ENCODE peak calls at places on chromosomes 4 and X, in five cellular contexts. One of them, this sample, is unnamed.
A peak's percentile ranks its signal among the peaks of the same experiment; 100 is the strongest.

GRCh38 chrX:27598312-27598711 is 8.2 kb downstream of the DCAF8L2 start:
- DNase-seq in GM12864: no peak
- DNase-seq in CD4-positive, alpha-beta T cell: no peak
- DNase-seq in tibial nerve: no peak
- DNase-seq in dorsolateral prefrontal cortex: no peak
- DNase-seq in this sample: no peak

GRCh38 chr4:15427715-15428114 is at the start of gene C1QTNF7:
- DNase-seq in dorsolateral prefrontal cortex: no peak
- DNase-seq in tibial nerve: no peak
- DNase-seq in CD4-positive, alpha-beta T cell: no peak
- DNase-seq in GM12864: no peak
- DNase-seq in this sample: no peak

GRCh38 chr4:3531306-3531886 is 826 bp downstream of the LRPAP1 start:
- DNase-seq in GM12864: no peak
- DNase-seq in dorsolateral prefrontal cortex: no peak
- DNase-seq in tibial nerve: no peak
- DNase-seq in CD4-positive, alpha-beta T cell: no peak
- DNase-seq in this sample: no peak

GRCh38 chr4:88027611-88028608 is 20.5 kb downstream of the PKD2 start:
- DNase-seq in dorsolateral prefrontal cortex: no peak
- DNase-seq in CD4-positive, alpha-beta T cell: no peak
- DNase-seq in GM12864: no peak
- DNase-seq in tibial nerve: no peak
- DNase-seq in this sample: no peak

GRCh38 chrX:150688911-150689451 is 4.2 kb upstream of the MTMR1 start:
- DNase-seq in CD4-positive, alpha-beta T cell: no peak
- DNase-seq in dorsolateral prefrontal cortex: no peak
- DNase-seq in tibial nerve: no peak
- DNase-seq in GM12864: no peak
- DNase-seq in this sample: no peak

GRCh38 chr4:119136541-119136940 is 909 bp downstream of the MYOZ2 start:
- DNase-seq in CD4-positive, alpha-beta T cell: no peak
- DNase-seq in GM12864: no peak
- DNase-seq in tibial nerve: no peak
- DNase-seq in dorsolateral prefrontal cortex: no peak
- DNase-seq in this sample: no peak

GRCh38 chrX:149392896-149393295 is 112.2 kb downstream of the IDS start:
- DNase-seq in dorsolateral prefrontal cortex: no peak
- DNase-seq in CD4-positive, alpha-beta T cell: no peak
- DNase-seq in tibial nerve: no peak
- DNase-seq in GM12864: no peak
- DNase-seq in this sample: no peak

GRCh38 chr4:108683479-108683878 is 33.1 kb downstream of the OSTC start:
- DNase-seq in tibial nerve: no peak
- DNase-seq in GM12864: no peak
- DNase-seq in CD4-positive, alpha-beta T cell: no peak
- DNase-seq in dorsolateral prefrontal cortex: no peak
- DNase-seq in this sample: peak; percentile 7

GRCh38 chr4:136395212-136395722 is 1137.0 kb downstream of the PCDH18 start:
- DNase-seq in CD4-positive, alpha-beta T cell: no peak
- DNase-seq in GM12864: no peak
- DNase-seq in dorsolateral prefrontal cortex: no peak
- DNase-seq in tibial nerve: no peak
- DNase-seq in this sample: no peak

GRCh38 chrX:72100051-72100755 is 31.5 kb downstream of the RTL5 start:
- DNase-seq in GM12864: no peak
- DNase-seq in CD4-positive, alpha-beta T cell: no peak
- DNase-seq in tibial nerve: no peak
- DNase-seq in dorsolateral prefrontal cortex: no peak
- DNase-seq in this sample: no peak

GRCh38 chrX:132180929-132181328 is 38.3 kb downstream of the RAP2C start:
- DNase-seq in CD4-positive, alpha-beta T cell: no peak
- DNase-seq in dorsolateral prefrontal cortex: no peak
- DNase-seq in GM12864: no peak
- DNase-seq in tibial nerve: no peak
- DNase-seq in this sample: no peak

GRCh38 chr4:51895816-51896408 is 53.0 kb downstream of the DCUN1D4 start:
- DNase-seq in CD4-positive, alpha-beta T cell: peak; percentile 9
- DNase-seq in dorsolateral prefrontal cortex: peak; percentile 67
- DNase-seq in GM12864: peak; percentile 46
- DNase-seq in tibial nerve: peak; percentile 21
- DNase-seq in this sample: peak; percentile 70

DNA sequence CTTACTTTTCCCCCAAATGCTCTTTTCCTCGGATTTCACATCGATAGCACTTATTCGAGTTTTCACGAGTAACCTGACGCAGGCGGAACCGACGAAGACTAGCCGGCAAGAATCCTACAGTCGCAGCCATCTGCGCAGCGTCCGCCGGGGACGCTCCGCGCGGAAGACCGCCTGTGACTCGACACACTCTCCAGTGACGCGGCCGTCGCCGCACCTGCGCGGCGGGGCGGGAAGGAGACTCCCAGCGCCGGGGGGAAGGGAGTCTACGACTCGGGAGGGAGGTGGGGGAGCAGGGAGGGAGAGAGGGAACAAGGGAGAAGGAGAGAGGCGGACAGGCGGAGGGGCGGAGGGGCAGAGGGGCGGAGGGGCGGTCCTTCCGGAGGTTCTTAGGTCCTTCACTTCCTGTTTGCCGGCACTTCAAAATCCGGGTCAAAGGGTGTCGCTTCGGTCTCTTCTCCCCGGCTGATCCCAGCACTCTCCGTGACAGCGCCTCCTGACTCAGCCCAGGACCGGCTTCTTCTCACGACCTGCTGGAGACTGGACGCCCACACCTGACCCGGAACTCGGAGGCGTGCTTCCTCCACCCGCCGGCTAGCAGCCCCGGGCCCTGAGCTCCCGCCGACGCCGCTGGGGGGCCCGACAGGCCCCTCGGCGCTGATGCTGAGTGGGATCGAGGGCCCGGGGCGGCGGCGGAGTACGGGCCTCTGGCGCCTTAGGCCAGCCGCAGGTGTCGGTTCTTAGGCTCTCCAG is at the start of gene USP38:
- DNase-seq in dorsolateral prefrontal cortex: peak; percentile 86
- DNase-seq in tibial nerve: peak; percentile 76
- DNase-seq in CD4-positive, alpha-beta T cell: peak; percentile 78
- DNase-seq in GM12864: peak; percentile 89
- DNase-seq in this sample: peak; percentile 89
- TF ChIP-seq CTCF in dorsolateral prefrontal cortex: peak; percentile 21
- TF ChIP-seq CTCF in tibial nerve: no peak
- TF ChIP-seq CTCF in CD4-positive, alpha-beta T cell: no peak
- TF ChIP-seq CTCF in GM12864: peak; percentile 4
- TF ChIP-seq CTCF in this sample: no peak

DNA sequence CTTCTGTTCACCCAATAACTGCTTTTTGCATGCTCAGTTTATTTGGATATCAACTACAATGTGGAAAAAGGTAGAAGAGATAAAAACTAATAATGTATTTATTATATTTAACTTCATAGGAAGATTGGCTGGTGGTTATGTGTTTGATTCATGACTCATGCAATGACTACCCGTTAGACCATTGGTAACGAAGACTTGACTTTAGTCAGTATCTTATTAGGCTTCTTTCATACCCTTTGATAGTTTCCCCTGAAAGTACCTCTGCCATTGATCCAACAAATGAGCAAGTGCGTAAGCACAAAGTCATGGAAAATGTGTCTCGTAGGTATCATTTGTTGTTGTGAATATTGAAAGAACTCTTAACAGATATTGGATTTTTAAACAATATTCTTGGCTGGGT is 394.7 kb downstream of the PPP3CA start:
- DNase-seq in tibial nerve: no peak
- DNase-seq in dorsolateral prefrontal cortex: no peak
- DNase-seq in GM12864: no peak
- DNase-seq in CD4-positive, alpha-beta T cell: no peak
- DNase-seq in this sample: no peak
- TF ChIP-seq CTCF in tibial nerve: no peak
- TF ChIP-seq CTCF in dorsolateral prefrontal cortex: no peak
- TF ChIP-seq CTCF in GM12864: no peak
- TF ChIP-seq CTCF in CD4-positive, alpha-beta T cell: no peak
- TF ChIP-seq CTCF in this sample: no peak

DNA sequence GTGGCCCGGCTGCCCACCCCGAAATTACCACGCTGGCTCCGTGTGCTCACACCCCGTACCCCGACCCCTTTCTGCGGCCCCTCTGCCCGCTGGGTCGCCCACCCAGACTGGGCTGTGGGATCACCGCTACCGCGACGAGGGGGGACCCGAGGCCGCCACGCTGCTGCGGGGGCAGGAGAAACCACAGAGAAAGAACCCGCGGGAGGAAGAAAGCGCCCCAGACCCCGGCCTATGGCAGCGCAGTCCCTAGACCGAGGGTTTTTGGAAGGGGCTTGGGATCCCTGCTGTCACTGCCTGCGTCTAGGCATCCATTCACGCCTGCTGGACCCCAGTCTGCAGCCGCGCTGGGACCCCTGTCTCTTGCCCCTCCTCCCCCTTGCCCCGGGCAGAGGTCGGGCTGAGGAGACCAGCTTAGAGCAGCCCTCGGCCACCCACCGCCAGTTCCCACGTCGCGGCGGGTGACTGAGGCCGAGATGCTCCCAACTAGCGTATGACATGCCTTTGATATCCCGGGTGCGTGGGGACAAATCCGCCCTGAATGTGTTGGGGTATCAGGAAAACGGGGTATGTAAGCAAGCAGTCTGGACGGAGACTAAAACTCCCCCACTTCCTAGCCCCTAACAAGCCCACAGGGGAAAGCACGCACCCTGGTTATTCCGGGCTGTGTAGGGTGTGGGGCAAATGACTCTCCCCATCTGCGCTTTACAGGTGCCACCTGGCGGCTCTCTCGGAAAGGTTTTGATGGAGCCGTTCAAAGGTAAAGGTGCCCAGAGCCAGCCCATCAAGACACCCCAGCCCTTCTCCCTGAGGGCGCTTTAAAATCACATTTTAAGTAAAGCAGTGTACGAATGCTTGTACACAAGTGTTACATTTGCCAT is 867 bp upstream of the INPP4B start:
- DNase-seq in dorsolateral prefrontal cortex: no peak
- DNase-seq in tibial nerve: no peak
- DNase-seq in CD4-positive, alpha-beta T cell: peak; percentile 70
- DNase-seq in GM12864: no peak
- DNase-seq in this sample: peak; percentile 41
- TF ChIP-seq CTCF in dorsolateral prefrontal cortex: no peak
- TF ChIP-seq CTCF in tibial nerve: no peak
- TF ChIP-seq CTCF in CD4-positive, alpha-beta T cell: peak; percentile 70
- TF ChIP-seq CTCF in GM12864: peak; percentile 50
- TF ChIP-seq CTCF in this sample: no peak

DNA sequence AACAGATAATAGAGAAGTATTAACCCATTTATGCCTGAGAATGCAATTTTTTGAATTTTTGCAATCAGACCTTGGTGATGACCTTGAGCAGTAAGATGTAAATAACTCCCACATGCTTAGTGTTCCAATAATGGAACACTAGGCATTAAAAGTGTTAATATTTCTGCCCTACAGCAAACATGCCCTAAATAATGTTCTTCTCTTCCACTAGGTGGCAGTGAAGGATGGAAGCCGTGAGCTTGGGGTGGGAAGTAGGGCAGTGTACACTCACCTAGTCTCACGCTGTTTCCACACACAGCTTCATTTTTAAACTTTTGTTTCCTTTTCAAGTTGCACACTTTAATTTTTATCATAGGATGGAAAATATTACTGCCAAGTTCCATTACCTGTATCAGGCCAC is 613.1 kb upstream of the HS3ST1 start:
- DNase-seq in GM12864: no peak
- DNase-seq in tibial nerve: no peak
- DNase-seq in CD4-positive, alpha-beta T cell: no peak
- DNase-seq in dorsolateral prefrontal cortex: no peak
- DNase-seq in this sample: no peak
- TF ChIP-seq CTCF in GM12864: peak; percentile 7
- TF ChIP-seq CTCF in tibial nerve: no peak
- TF ChIP-seq CTCF in CD4-positive, alpha-beta T cell: no peak
- TF ChIP-seq CTCF in dorsolateral prefrontal cortex: peak; percentile 18
- TF ChIP-seq CTCF in this sample: no peak